ENCODE peak calls at places on chromosomes 5 and 9, in ten cellular contexts. V is hepatocyte, A is heart right ventricle, P is cardiac fibroblast, N is AG04449, R is sigmoid colon, Q is adrenal gland, D is astrocyte of the spinal cord, J is prostate gland, K is GM06990. F is an unnamed sample.

GRCh38 chr9:131618071-131618479 is 72.8 kb downstream of the PRRT1B start:
- DNase-seq in V (peak), A (peak), P (peak), N (no peak), R (no peak), Q (peak), D (no peak), J (no peak), K (no peak), F (no peak)

GRCh38 chr5:77893225-77893860 is 117.2 kb upstream of the TBCA start:
- DNase-seq in V (peak), A (no peak), P (peak), N (peak), R (no peak), Q (peak), D (peak), J (no peak), K (no peak), F (peak)

GRCh38 chr5:126383246-126383645 is 40.0 kb upstream of the GRAMD2B start:
- DNase-seq in V (no peak), A (no peak), P (no peak), N (no peak), R (peak), Q (no peak), D (peak), J (no peak), K (no peak), F (no peak)

GRCh38 chr9:123622696-123623095 is 266.7 kb downstream of the CRB2 start:
- DNase-seq in V (no peak), A (no peak), P (no peak), N (no peak), R (no peak), Q (peak), D (no peak), J (no peak), K (no peak), F (no peak)

GRCh38 chr9:122819326-122819725 is 9.1 kb downstream of the PDCL start:
- DNase-seq in V (no peak), A (no peak), P (peak), N (no peak), R (no peak), Q (no peak), D (peak), J (no peak), K (no peak), F (peak)

GRCh38 chr5:174317261-174317894 is 271.9 kb downstream of the NSG2 start:
- DNase-seq in V (peak), A (no peak), P (peak), N (no peak), R (peak), Q (peak), D (peak), J (no peak), K (no peak), F (peak)

GRCh38 chr9:133360400-133361393 is 4.3 kb downstream of the SURF2 start:
- DNase-seq in V (no peak), A (no peak), P (no peak), N (no peak), R (no peak), Q (peak), D (no peak), J (no peak), K (no peak), F (no peak)

GRCh38 chr5:60843693-60844428 is at the start of gene ELOVL7:
- DNase-seq in V (peak), A (peak), P (no peak), N (no peak), R (no peak), Q (peak), D (peak), J (peak), K (peak), F (no peak)

GRCh38 chr9:36484124-36484523 is 84.1 kb upstream of the RNF38 start:
- DNase-seq in V (no peak), A (no peak), P (no peak), N (no peak), R (no peak), Q (no peak), D (no peak), J (no peak), K (no peak), F (no peak)

GRCh38 chr9:2502760-2503159 is 118.8 kb upstream of the VLDLR start:
- DNase-seq in V (no peak), A (no peak), P (peak), N (no peak), R (no peak), Q (no peak), D (no peak), J (no peak), K (no peak), F (no peak)

GRCh38 chr9:6426117-6426516 is 13.1 kb downstream of the UHRF2 start:
- DNase-seq in V (no peak), A (no peak), P (no peak), N (no peak), R (no peak), Q (no peak), D (peak), J (no peak), K (no peak), F (no peak)

GRCh38 chr5:116288524-116288923 is 203.7 kb downstream of the COMMD10 start:
- DNase-seq in V (no peak), A (no peak), P (no peak), N (no peak), R (no peak), Q (no peak), D (no peak), J (no peak), K (no peak), F (no peak)

GRCh38 chr5:146993876-146994530 is 115.4 kb upstream of the PPP2R2B start:
- DNase-seq in V (no peak), A (no peak), P (no peak), N (no peak), R (no peak), Q (peak), D (peak), J (no peak), K (no peak), F (no peak)

GRCh38 chr5:143054480-143054941 is 284.3 kb downstream of the ARHGAP26 start:
- DNase-seq in V (no peak), A (no peak), P (peak), N (no peak), R (no peak), Q (no peak), D (no peak), J (no peak), K (peak), F (peak)
- H3K4me3 ChIP-seq in V (no peak), A (no peak), P (no peak), N (no peak), R (no peak), Q (no peak), D (no peak), J (no peak), K (peak), F (no peak)

GRCh38 chr5:10594591-10595210 is 30.8 kb downstream of the ANKRD33B start:
- DNase-seq in V (no peak), A (no peak), P (peak), N (no peak), R (no peak), Q (no peak), D (peak), J (no peak), K (no peak), F (peak)
- TF ChIP-seq CTCF in V (no peak), A (no peak), P (no peak), N (no peak), R (no peak), Q (no peak), D (no peak), J (no peak), K (no peak), F (no peak)

GRCh38 chr5:493251-493701 is 31.0 kb downstream of the SLC9A3 start:
- DNase-seq in V (no peak), A (no peak), P (no peak), N (no peak), R (no peak), Q (no peak), D (no peak), J (no peak), K (no peak), F (no peak)
- H3K4me3 ChIP-seq in V (no peak), A (no peak), P (no peak), N (no peak), R (no peak), Q (no peak), D (no peak), J (no peak), K (no peak), F (no peak)

GRCh38 chr9:13688990-13689600 is 409.6 kb upstream of the MPDZ start:
- DNase-seq in V (peak), A (peak), P (peak), N (no peak), R (no peak), Q (peak), D (peak), J (no peak), K (no peak), F (peak)
- TF ChIP-seq CTCF in V (peak), A (peak), P (peak), N (no peak), R (no peak), Q (peak), D (peak), J (peak), K (no peak), F (peak)

DNA sequence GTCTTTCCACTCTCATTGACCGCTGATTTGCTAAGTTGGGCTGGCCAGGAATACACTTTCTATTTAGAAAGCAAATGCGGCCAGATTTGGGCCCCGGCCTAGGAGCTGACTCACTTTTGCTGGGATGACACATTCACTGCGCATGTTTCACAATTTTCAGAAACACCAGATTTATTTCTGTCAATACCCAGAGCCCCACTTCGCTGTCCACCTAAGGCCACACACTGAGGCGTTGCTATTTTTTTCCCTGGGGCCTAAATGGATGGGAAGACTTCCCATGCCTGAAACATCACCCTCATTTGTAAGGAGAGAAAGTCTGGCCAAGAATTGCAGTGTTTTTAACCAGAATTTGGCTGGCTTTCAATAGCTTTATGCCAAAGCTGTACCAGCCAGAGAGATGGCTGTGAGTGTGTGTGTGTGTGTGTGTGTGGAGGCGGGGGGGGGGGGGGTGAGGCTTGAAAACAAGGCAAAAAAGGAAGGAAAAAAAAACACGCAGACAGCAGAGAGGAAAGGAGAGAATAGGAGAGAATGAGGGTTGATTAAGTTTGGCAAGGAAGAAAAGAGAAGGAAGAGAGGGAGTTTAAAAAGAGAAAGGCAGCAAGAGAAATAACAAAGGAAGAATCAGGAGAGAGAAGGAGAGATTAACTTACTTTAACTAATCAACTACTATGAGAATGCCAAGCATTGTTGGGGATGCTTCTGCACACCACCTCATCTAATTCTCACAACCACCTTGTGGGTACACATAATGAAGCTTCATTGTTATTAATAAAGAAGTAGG is 261.4 kb upstream of the KLF4 start:
- DNase-seq in V (peak), A (peak), P (peak), N (peak), R (peak), Q (peak), D (peak), J (peak), K (no peak), F (peak)
- H3K4me3 ChIP-seq in V (no peak), A (no peak), P (no peak), N (no peak), R (no peak), Q (no peak), D (no peak), J (no peak), K (no peak), F (no peak)

F was measured in brain microvascular endothelial cell.